ENCODE peak calls at places on chromosomes 16 and 17, in ten cellular contexts. T, G, B, H, J, U, I, S, C and W are unnamed samples.

GRCh38 chr17:77961741-77962140 is 3.2 kb downstream of the TNRC6C start:
- DNase-seq in T (no peak), G (no peak), B (no peak), H (no peak), J (no peak), U (no peak), I (no peak), S (no peak), C (no peak), W (no peak)

GRCh38 chr17:78356163-78356713 is 3.6 kb downstream of the SOCS3 start:
- DNase-seq in T (peak; percentile 68), G (no peak), B (no peak), H (peak; percentile 98), J (peak; percentile 94), U (no peak), I (no peak), S (peak; percentile 63), C (peak; percentile 90), W (peak; percentile 38)

GRCh38 chr16:70693231-70693671 is 7.4 kb upstream of the MTSS2 start:
- DNase-seq in T (no peak), G (no peak), B (peak; percentile 64), H (no peak), J (no peak), U (no peak), I (no peak), S (no peak), C (no peak), W (no peak)

GRCh38 chr16:4614571-4615388 is at the start of gene UBALD1:
- DNase-seq in T (peak; percentile 86), G (peak; percentile 93), B (peak; percentile 87), H (peak; percentile 89), J (peak; percentile 86), U (peak; percentile 65), I (peak; percentile 89), S (peak; percentile 67), C (peak; percentile 89), W (peak; percentile 88)

GRCh38 chr16:19524866-19525723 is 1.4 kb downstream of the CCP110 start:
- DNase-seq in T (no peak), G (no peak), B (no peak), H (no peak), J (peak; percentile 24), U (peak; percentile 18), I (no peak), S (no peak), C (peak; percentile 7), W (no peak)

GRCh38 chr16:87924937-87925670 is 11.2 kb downstream of the CA5A start:
- DNase-seq in T (no peak), G (no peak), B (peak; percentile 46), H (no peak), J (peak; percentile 64), U (peak; percentile 79), I (peak; percentile 98), S (no peak), C (no peak), W (peak; percentile 28)

GRCh38 chr16:1493746-1494094 is 560 bp downstream of the TELO2 start:
- DNase-seq in T (no peak), G (no peak), B (no peak), H (peak; percentile 13), J (peak; percentile 24), U (no peak), I (no peak), S (no peak), C (peak; percentile 10), W (peak; percentile 25)

GRCh38 chr17:42459983-42460300 is 1.3 kb downstream of the ATP6V0A1 start:
- DNase-seq in T (no peak), G (no peak), B (no peak), H (peak; percentile 50), J (no peak), U (no peak), I (no peak), S (no peak), C (peak; percentile 66), W (no peak)

GRCh38 chr17:16281351-16281750 is 64.3 kb downstream of the PIGL start:
- DNase-seq in T (no peak), G (no peak), B (no peak), H (no peak), J (no peak), U (no peak), I (no peak), S (no peak), C (peak; percentile 87), W (no peak)

GRCh38 chr16:23254338-23254737 is 47.8 kb upstream of the SCNN1B start:
- DNase-seq in T (no peak), G (no peak), B (no peak), H (peak; percentile 16), J (peak; percentile 27), U (no peak), I (no peak), S (no peak), C (peak; percentile 68), W (no peak)

GRCh38 chr16:52539197-52539596 is 7.7 kb downstream of the TOX3 start:
- DNase-seq in T (no peak), G (no peak), B (no peak), H (no peak), J (no peak), U (no peak), I (no peak), S (no peak), C (no peak), W (no peak)

GRCh38 chr17:11515901-11516300 is 82.4 kb upstream of the DNAH9 start:
- DNase-seq in T (no peak), G (no peak), B (no peak), H (no peak), J (no peak), U (no peak), I (no peak), S (no peak), C (no peak), W (no peak)

GRCh38 chr17:30519166-30519565 is 42.0 kb downstream of the GOSR1 start:
- DNase-seq in T (no peak), G (no peak), B (no peak), H (no peak), J (no peak), U (no peak), I (no peak), S (no peak), C (no peak), W (no peak)

GRCh38 chr17:55054429-55054828 is 85.9 kb downstream of the STXBP4 start:
- DNase-seq in T (no peak), G (no peak), B (no peak), H (no peak), J (no peak), U (no peak), I (no peak), S (no peak), C (no peak), W (no peak)

GRCh38 chr17:67467500-67468481 is 90.7 kb downstream of the PITPNC1 start:
- DNase-seq in T (no peak), G (no peak), B (no peak), H (no peak), J (no peak), U (no peak), I (no peak), S (no peak), C (no peak), W (no peak)

GRCh38 chr16:16105646-16106045 is 117.6 kb downstream of the ABCC6 start:
- DNase-seq in T (no peak), G (no peak), B (no peak), H (no peak), J (no peak), U (no peak), I (no peak), S (no peak), C (no peak), W (no peak)

GRCh38 chr17:8140058-8140412 is 12.2 kb downstream of the PER1 start:
- DNase-seq in T (no peak), G (peak; percentile 69), B (no peak), H (no peak), J (no peak), U (no peak), I (no peak), S (no peak), C (no peak), W (no peak)

GRCh38 chr17:80441133-80441578 is 26.2 kb downstream of the ENDOV start:
- DNase-seq in T (no peak), G (no peak), B (peak; percentile 34), H (peak; percentile 69), J (peak; percentile 84), U (no peak), I (no peak), S (no peak), C (peak; percentile 23), W (peak; percentile 37)

GRCh38 chr17:6753006-6753445 is 2.8 kb upstream of the XAF1 start:
- DNase-seq in T (peak; percentile 47), G (no peak), B (peak; percentile 66), H (peak; percentile 62), J (no peak), U (no peak), I (no peak), S (peak; percentile 61), C (peak; percentile 93), W (peak; percentile 1)

GRCh38 chr16:26957283-26957859 is 109.4 kb upstream of the C16orf82 start:
- DNase-seq in T (no peak), G (no peak), B (no peak), H (no peak), J (no peak), U (no peak), I (no peak), S (no peak), C (no peak), W (no peak)

GRCh38 chr17:56891751-56892150 is 22.1 kb downstream of the TRIM25 start:
- DNase-seq in T (no peak), G (peak; percentile 71), B (peak; percentile 23), H (peak; percentile 66), J (peak; percentile 46), U (no peak), I (no peak), S (no peak), C (no peak), W (no peak)

GRCh38 chr17:44502598-44503079 is 567 bp downstream of the GPATCH8 start:
- DNase-seq in T (no peak), G (no peak), B (no peak), H (no peak), J (no peak), U (no peak), I (no peak), S (no peak), C (peak; percentile 15), W (peak; percentile 63)

GRCh38 chr16:58393138-58393504 is 850 bp downstream of the GINS3 start:
- DNase-seq in T (no peak), G (no peak), B (no peak), H (no peak), J (peak; percentile 28), U (no peak), I (no peak), S (peak; percentile 6), C (no peak), W (peak; percentile 36)